ENCODE peak calls at places on chromosomes 16 and 17, in six cellular contexts. F is GM23338, C is brain microvascular endothelial cell, P is OCI-LY7, H is AG04450, A is cardiac muscle cell. W is an unnamed sample.

GRCh38 chr17:43579570-43580140 is 33.5 kb upstream of the ETV4 start:
- DNase-seq in P (no peak), H (peak), A (no peak), F (no peak), C (peak), W (no peak)

GRCh38 chr17:78817123-78817522 is 23.5 kb downstream of the USP36 start:
- DNase-seq in A (no peak), F (no peak), C (no peak), H (no peak), P (no peak), W (no peak)

GRCh38 chr17:68495081-68495480 is 17.1 kb upstream of the PRKAR1A start:
- DNase-seq in C (no peak), A (no peak), F (no peak), P (no peak), H (no peak), W (no peak)

GRCh38 chr17:81941484-81942166 is 4.5 kb upstream of the PYCR1 start:
- DNase-seq in C (no peak), A (peak), H (no peak), P (peak), F (peak), W (no peak)

GRCh38 chr17:76447931-76448652 is 4.9 kb downstream of the UBE2O start:
- DNase-seq in F (no peak), C (peak), P (no peak), H (no peak), A (peak), W (no peak)

GRCh38 chr17:81885454-81885853 is 5.9 kb downstream of the ALYREF start:
- DNase-seq in F (no peak), A (no peak), P (no peak), C (no peak), H (no peak), W (no peak)

GRCh38 chr16:82891424-82891823 is 264.7 kb downstream of the CDH13 start:
- DNase-seq in A (no peak), P (no peak), C (no peak), H (no peak), F (no peak), W (no peak)

GRCh38 chr17:77493238-77493812 is 352.6 kb downstream of the SEC14L1 start:
- DNase-seq in A (no peak), P (no peak), H (no peak), C (no peak), F (no peak), W (peak)

GRCh38 chr16:71473891-71474290 is 11.8 kb upstream of the ZNF23 start:
- DNase-seq in A (no peak), P (no peak), F (no peak), H (no peak), C (no peak), W (no peak)

GRCh38 chr17:80284631-80285030 is 24.0 kb downstream of the RNF213 start:
- DNase-seq in A (no peak), F (peak), H (no peak), C (no peak), P (no peak), W (no peak)

GRCh38 chr16:88511060-88511459 is 58.0 kb downstream of the ZFPM1 start:
- DNase-seq in C (no peak), H (no peak), P (no peak), F (no peak), A (no peak), W (no peak)

GRCh38 chr17:19010729-19011505 is 6.4 kb upstream of the FAM83G start:
- DNase-seq in P (no peak), H (no peak), C (no peak), A (no peak), F (no peak), W (no peak)

GRCh38 chr17:76458580-76459490 is 5.9 kb upstream of the UBE2O start:
- DNase-seq in H (no peak), A (peak), C (peak), F (peak), P (peak), W (no peak)

GRCh38 chr17:74020522-74020921 is 183.0 kb upstream of the RPL38 start:
- DNase-seq in P (no peak), C (no peak), F (no peak), A (no peak), H (no peak), W (no peak)

GRCh38 chr17:45924332-45924820 is 30.0 kb downstream of the MAPT start:
- DNase-seq in H (no peak), A (no peak), F (no peak), P (no peak), C (no peak), W (no peak)

GRCh38 chr16:84303023-84303422 is 8.3 kb downstream of the WFDC1 start:
- DNase-seq in H (peak), P (no peak), C (no peak), A (no peak), F (no peak), W (no peak)

GRCh38 chr16:56277040-56277439 is 85.8 kb downstream of the GNAO1 start:
- DNase-seq in A (peak), C (no peak), H (no peak), F (peak), P (no peak), W (peak)

GRCh38 chr16:49748322-49748721 is 107.6 kb downstream of the ZNF423 start:
- DNase-seq in A (no peak), C (no peak), F (no peak), P (no peak), H (no peak), W (no peak)

GRCh38 chr16:47374629-47375028 is 86.2 kb downstream of the ITFG1 start:
- DNase-seq in H (peak), C (peak), F (no peak), A (no peak), P (no peak), W (no peak)

GRCh38 chr16:27759301-27759871 is 209.4 kb downstream of the KATNIP start:
- DNase-seq in H (no peak), F (no peak), C (peak), P (no peak), A (no peak), W (no peak)

GRCh38 chr17:41613277-41614082 is 913 bp upstream of the KRT16 start:
- DNase-seq in F (no peak), A (no peak), H (no peak), P (no peak), C (no peak), W (no peak)

GRCh38 chr17:60960398-60961065 is 282.9 kb downstream of the BCAS3 start:
- DNase-seq in F (no peak), P (no peak), A (no peak), C (no peak), H (no peak), W (no peak)

GRCh38 chr16:11914759-11915643 is 755 bp downstream of the GSPT1 start:
- DNase-seq in H (no peak), P (peak), C (peak), A (peak), F (peak), W (peak)

GRCh38 chr17:46176975-46177374 is 16.3 kb downstream of the KANSL1 start:
- DNase-seq in A (no peak), P (no peak), C (no peak), F (no peak), H (no peak), W (no peak)

GRCh38 chr16:2296662-2297505 is 29.0 kb upstream of the RNPS1 start:
- DNase-seq in H (no peak), F (peak), C (no peak), A (peak), P (peak), W (no peak)

GRCh38 chr16:67169642-67170167 is 633 bp upstream of the NOL3 start:
- DNase-seq in P (peak), H (no peak), A (peak), C (no peak), F (peak), W (no peak)

GRCh38 chr16:64468515-64469090 is 653.3 kb downstream of the CDH11 start:
- DNase-seq in F (no peak), A (peak), P (no peak), C (no peak), H (no peak), W (no peak)

GRCh38 chr16:55955845-55956244 is 80.7 kb upstream of the CES5A start:
- DNase-seq in F (no peak), C (no peak), H (no peak), A (no peak), P (no peak), W (peak)

GRCh38 chr16:57061084-57061905 is 31.1 kb upstream of the CPNE2 start:
- DNase-seq in H (no peak), F (no peak), C (no peak), A (no peak), P (no peak), W (no peak)

GRCh38 chr17:10754109-10754508 is 24.3 kb upstream of the TMEM220 start:
- DNase-seq in C (peak), P (peak), H (no peak), A (peak), F (peak), W (no peak)

GRCh38 chr16:24977673-24978065 is 37.5 kb downstream of the ARHGAP17 start:
- DNase-seq in H (peak), A (no peak), F (peak), C (peak), P (no peak), W (no peak)

GRCh38 chr16:9062301-9062700 is 29.1 kb upstream of the HAPSTR1 start:
- DNase-seq in H (no peak), F (no peak), C (no peak), A (no peak), P (peak), W (no peak)

GRCh38 chr17:49193513-49194296 is 16.7 kb downstream of the GNGT2 start:
- DNase-seq in F (peak), P (peak), C (peak), A (peak), H (no peak), W (peak)
- H3K4me3 ChIP-seq in F (peak), P (peak), C (peak), A (peak), H (peak), W (peak)

DNA sequence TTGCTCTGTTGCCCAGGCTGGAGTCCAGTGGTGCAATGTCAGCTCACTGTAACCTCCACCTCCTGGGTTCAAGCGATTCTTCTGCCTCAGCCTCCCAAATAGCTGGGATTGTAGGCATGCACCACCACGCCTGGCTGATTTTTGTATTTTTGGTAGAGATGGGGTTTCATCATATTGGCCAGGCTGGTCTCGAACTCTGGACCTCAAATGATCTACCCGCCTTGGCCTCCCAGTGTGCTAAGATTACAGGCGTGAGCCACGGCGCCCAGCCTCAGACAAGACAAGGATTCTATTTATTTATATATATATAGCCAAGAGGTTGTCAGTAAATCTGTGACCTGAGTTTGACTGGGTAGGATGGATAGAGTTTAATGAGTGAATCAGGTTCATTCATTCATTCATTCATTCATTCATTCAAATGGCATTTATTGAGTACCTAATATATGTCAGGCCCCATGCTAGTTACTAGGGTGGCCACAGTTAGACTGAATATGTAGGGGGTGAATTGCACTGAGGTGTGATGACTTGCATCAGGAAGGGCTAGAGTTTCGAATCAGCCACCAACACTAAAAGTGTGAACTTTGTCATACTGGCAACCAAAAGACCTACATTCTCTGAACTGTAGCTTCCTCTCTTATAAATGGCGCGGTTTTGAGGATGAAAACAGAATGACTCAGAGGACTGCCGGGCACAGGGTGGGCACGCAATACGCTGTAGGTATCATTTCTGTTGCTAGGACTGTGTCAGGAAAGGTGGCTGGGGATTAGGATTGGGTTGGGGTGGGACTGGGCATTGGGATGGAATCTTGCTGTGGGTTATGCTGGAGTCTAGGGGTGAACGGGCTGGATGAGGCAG is 37.8 kb downstream of the ITGAE start:
- DNase-seq in F (no peak), P (no peak), C (no peak), A (no peak), H (no peak), W (no peak)
- H3K27ac ChIP-seq in F (no peak), P (no peak), C (no peak), A (no peak), H (no peak), W (no peak)

GRCh38 chr16:66109677-66110076 is 256.8 kb upstream of the CDH5 start:
- DNase-seq in F (no peak), C (no peak), P (no peak), H (no peak), A (no peak), W (no peak)

GRCh38 chr16:66120656-66121055 is 245.8 kb upstream of the CDH5 start:
- DNase-seq in H (no peak), C (no peak), F (no peak), A (no peak), P (no peak), W (no peak)

GRCh38 chr16:66116163-66116792 is 250.2 kb upstream of the CDH5 start:
- DNase-seq in H (no peak), A (no peak), P (no peak), F (no peak), C (peak), W (no peak)

DNA sequence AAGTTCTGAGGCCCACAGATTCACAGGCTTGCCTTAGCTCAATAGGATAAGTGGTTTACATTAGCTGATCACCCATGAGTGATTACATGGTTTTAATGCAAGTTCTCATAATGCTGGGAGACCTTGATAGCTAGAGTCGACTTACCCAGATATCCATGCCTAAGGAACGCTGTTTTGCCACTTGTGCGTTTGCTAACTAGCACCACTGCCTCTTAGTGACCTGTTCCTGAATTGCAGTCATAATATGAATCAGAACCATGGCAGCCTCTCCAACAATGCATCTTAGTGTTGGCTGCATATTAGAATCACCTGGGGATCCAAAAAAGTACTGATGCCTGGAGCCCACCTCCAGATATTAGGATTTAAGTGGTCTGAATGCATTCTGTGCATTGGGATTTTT is 251.1 kb upstream of the CDH5 start:
- DNase-seq in A (no peak), C (no peak), H (no peak), P (no peak), F (peak), W (no peak)
- TF ChIP-seq CTCF in A (no peak), C (peak), H (no peak), P (peak), F (peak), W (no peak)

GRCh38 chr16:22663389-22664064 is 150.4 kb upstream of the HS3ST2 start:
- DNase-seq in P (no peak), C (no peak), A (no peak), F (no peak), H (no peak), W (no peak)

GRCh38 chr16:22664132-22664531 is 149.8 kb upstream of the HS3ST2 start:
- DNase-seq in H (no peak), C (no peak), F (no peak), A (no peak), P (no peak), W (no peak)

GRCh38 chr16:22665803-22666202 is 148.2 kb upstream of the HS3ST2 start:
- DNase-seq in F (peak), C (no peak), H (no peak), A (no peak), P (no peak), W (no peak)

GRCh38 chr16:22664561-22664997 is 149.4 kb upstream of the HS3ST2 start:
- DNase-seq in F (no peak), P (peak), H (no peak), A (no peak), C (no peak), W (no peak)

DNA sequence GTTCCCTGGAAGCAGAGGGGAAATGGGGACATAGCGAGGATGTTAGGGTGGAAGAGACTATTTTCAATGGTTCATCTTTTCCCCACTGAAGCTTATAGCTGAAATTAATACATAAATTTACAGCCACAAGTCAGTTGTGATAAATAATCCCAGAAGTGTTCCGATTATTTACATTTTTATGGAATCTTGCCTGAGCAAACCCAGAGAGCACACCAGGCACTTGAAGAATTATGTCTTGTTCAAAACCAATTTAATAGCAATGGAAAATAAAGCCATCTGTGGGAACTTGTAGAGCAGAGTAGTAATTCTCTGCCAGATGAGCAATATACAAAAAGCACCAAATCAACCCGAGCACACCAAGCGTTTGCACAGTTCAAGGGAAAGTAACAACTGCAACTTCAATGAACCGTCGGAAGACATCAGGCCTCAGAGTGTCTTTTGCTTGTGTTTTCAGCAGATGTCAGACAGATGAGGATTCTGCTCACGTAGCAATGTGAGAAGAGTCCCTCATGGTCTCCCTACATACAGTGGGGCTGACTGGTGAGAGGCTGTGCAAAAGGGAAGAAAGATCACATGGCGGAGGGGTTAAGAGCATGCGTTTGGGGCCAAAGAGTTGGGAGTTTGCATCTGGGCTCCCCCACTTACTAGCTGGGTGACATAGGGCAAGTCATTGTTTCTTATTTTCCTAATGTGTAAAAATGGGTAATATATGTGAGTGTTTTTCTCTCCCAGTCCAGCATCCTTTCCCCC is 148.7 kb upstream of the HS3ST2 start:
- DNase-seq in P (no peak), A (no peak), C (no peak), H (no peak), F (no peak), W (no peak)
- H3K4me3 ChIP-seq in P (no peak), A (no peak), C (no peak), H (no peak), F (no peak), W (no peak)

DNA sequence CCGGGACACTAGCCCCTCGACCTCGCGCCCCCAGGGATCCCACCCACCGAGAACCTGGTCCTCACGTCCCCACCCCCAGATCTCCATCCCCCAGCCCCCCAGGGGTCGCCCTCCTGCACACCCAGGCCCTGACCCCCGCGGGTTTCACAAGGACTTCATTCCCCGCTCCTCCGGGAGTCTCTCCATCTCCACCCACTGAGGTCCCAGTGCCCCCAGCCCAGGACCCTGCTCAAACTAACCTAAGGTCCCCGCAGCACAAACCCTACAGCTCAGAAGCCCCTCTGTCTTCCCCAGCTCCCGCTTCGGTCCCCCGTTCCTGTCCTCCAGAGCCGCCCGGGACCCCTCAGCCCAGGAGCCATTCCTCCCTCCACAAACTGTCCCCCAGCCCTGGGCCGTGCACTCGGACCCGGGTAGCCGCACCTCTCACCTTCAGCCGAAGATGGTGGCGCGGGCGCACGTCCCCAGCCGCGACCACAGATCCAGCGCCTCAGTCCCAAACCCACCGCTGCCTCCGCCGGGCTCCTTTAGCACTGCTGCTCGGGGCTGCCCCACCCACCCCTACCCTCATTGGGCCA is at the start of gene MYH10:
- DNase-seq in P (peak), A (no peak), C (no peak), F (no peak), H (no peak), W (no peak)
- H3K27ac ChIP-seq in P (peak), A (peak), C (peak), F (peak), H (peak), W (peak)

GRCh38 chr17:17748604-17749003 is 67.3 kb downstream of the RAI1 start:
- DNase-seq in C (no peak), A (no peak), H (no peak), P (no peak), F (no peak), W (no peak)

GRCh38 chr17:17749025-17749772 is 67.9 kb downstream of the RAI1 start:
- DNase-seq in H (no peak), C (no peak), P (peak), A (no peak), F (peak), W (peak)

GRCh38 chr17:17745476-17746455 is 64.5 kb downstream of the RAI1 start:
- DNase-seq in H (no peak), C (no peak), A (no peak), P (no peak), F (no peak), W (peak)

GRCh38 chr17:17749921-17750320 is 68.7 kb downstream of the RAI1 start:
- DNase-seq in C (peak), F (peak), A (peak), P (peak), H (no peak), W (peak)

GRCh38 chr17:17748179-17748578 is 66.9 kb downstream of the RAI1 start:
- DNase-seq in F (peak), C (no peak), A (no peak), H (no peak), P (no peak), W (no peak)
- TF ChIP-seq CTCF in F (peak), C (peak), A (peak), H (no peak), P (peak), W (no peak)

GRCh38 chr17:83109793-83110645 is 30.6 kb downstream of the METRNL start:
- DNase-seq in C (peak), H (peak), P (no peak), A (peak), F (no peak), W (no peak)
- H3K4me3 ChIP-seq in C (peak), H (peak), P (no peak), A (no peak), F (no peak), W (peak)

W was measured in dorsolateral prefrontal cortex.